ENCODE peak calls at places on chromosomes 13 and 19, in five cellular contexts. One of them, this sample, is unnamed.
A peak's percentile ranks its signal among the peaks of the same experiment; 100 is the strongest.

GRCh38 chr19:53644061-53644816 is 12.4 kb downstream of the DPRX start:
- DNase-seq in tibial nerve: no peak
- DNase-seq in body of pancreas: no peak
- DNase-seq in right cardiac atrium: no peak
- DNase-seq in neuronal stem cell: no peak
- DNase-seq in this sample: no peak

GRCh38 chr19:39202998-39203355 is 1.1 kb downstream of the SYCN start:
- DNase-seq in neuronal stem cell: no peak
- DNase-seq in tibial nerve: no peak
- DNase-seq in right cardiac atrium: no peak
- DNase-seq in body of pancreas: peak; percentile 20
- DNase-seq in this sample: no peak

GRCh38 chr19:21604351-21604926 is 99.0 kb downstream of the ZNF429 start:
- DNase-seq in neuronal stem cell: no peak
- DNase-seq in tibial nerve: no peak
- DNase-seq in right cardiac atrium: no peak
- DNase-seq in body of pancreas: no peak
- DNase-seq in this sample: no peak

GRCh38 chr13:35723820-35724219 is 247.3 kb upstream of the MAB21L1 start:
- DNase-seq in right cardiac atrium: peak; percentile 51
- DNase-seq in neuronal stem cell: no peak
- DNase-seq in body of pancreas: no peak
- DNase-seq in tibial nerve: no peak
- DNase-seq in this sample: no peak

GRCh38 chr19:49473868-49474544 is at the start of gene FLT3LG:
- DNase-seq in tibial nerve: peak; percentile 50
- DNase-seq in right cardiac atrium: peak; percentile 77
- DNase-seq in body of pancreas: peak; percentile 67
- DNase-seq in neuronal stem cell: no peak
- DNase-seq in this sample: peak; percentile 90

GRCh38 chr13:27792393-27793218 is at the start of gene GSX1:
- DNase-seq in neuronal stem cell: peak; percentile 85
- DNase-seq in body of pancreas: peak; percentile 77
- DNase-seq in right cardiac atrium: peak; percentile 62
- DNase-seq in tibial nerve: peak; percentile 19
- DNase-seq in this sample: peak; percentile 70

GRCh38 chr13:98802999-98803666 is 50.7 kb upstream of the SLC15A1 start:
- DNase-seq in body of pancreas: no peak
- DNase-seq in neuronal stem cell: no peak
- DNase-seq in right cardiac atrium: no peak
- DNase-seq in tibial nerve: no peak
- DNase-seq in this sample: no peak

GRCh38 chr19:13537454-13537853 is 31.2 kb upstream of the CACNA1A start:
- DNase-seq in right cardiac atrium: no peak
- DNase-seq in body of pancreas: peak; percentile 16
- DNase-seq in tibial nerve: no peak
- DNase-seq in neuronal stem cell: no peak
- DNase-seq in this sample: no peak

GRCh38 chr19:1068111-1069001 is 1.4 kb downstream of the ARHGAP45 start:
- DNase-seq in body of pancreas: no peak
- DNase-seq in right cardiac atrium: peak; percentile 51
- DNase-seq in neuronal stem cell: no peak
- DNase-seq in tibial nerve: no peak
- DNase-seq in this sample: peak; percentile 51

GRCh38 chr19:52190679-52191293 is 934 bp downstream of the PPP2R1A start:
- DNase-seq in neuronal stem cell: peak; percentile 27
- DNase-seq in body of pancreas: no peak
- DNase-seq in right cardiac atrium: peak; percentile 58
- DNase-seq in tibial nerve: no peak
- DNase-seq in this sample: peak; percentile 67

GRCh38 chr19:38663957-38664502 is 16.6 kb downstream of the ACTN4 start:
- DNase-seq in neuronal stem cell: no peak
- DNase-seq in body of pancreas: peak; percentile 55
- DNase-seq in right cardiac atrium: peak; percentile 52
- DNase-seq in tibial nerve: peak; percentile 45
- DNase-seq in this sample: peak; percentile 81

GRCh38 chr13:51451467-51452390 is 1.1 kb downstream of the INTS6 start:
- DNase-seq in right cardiac atrium: peak; percentile 88
- DNase-seq in tibial nerve: peak; percentile 62
- DNase-seq in body of pancreas: peak; percentile 85
- DNase-seq in neuronal stem cell: peak; percentile 70
- DNase-seq in this sample: peak; percentile 93

GRCh38 chr19:17243340-17243853 is 2.3 kb downstream of the NR2F6 start:
- DNase-seq in neuronal stem cell: no peak
- DNase-seq in body of pancreas: peak; percentile 58
- DNase-seq in right cardiac atrium: peak; percentile 33
- DNase-seq in tibial nerve: no peak
- DNase-seq in this sample: no peak

GRCh38 chr19:44689290-44690130 is 9.4 kb upstream of the CEACAM16 start:
- DNase-seq in body of pancreas: peak; percentile 81
- DNase-seq in neuronal stem cell: peak; percentile 75
- DNase-seq in right cardiac atrium: peak; percentile 78
- DNase-seq in tibial nerve: peak; percentile 60
- DNase-seq in this sample: peak; percentile 87

GRCh38 chr13:76667551-76667950 is 218.7 kb downstream of the KCTD12 start:
- DNase-seq in neuronal stem cell: no peak
- DNase-seq in tibial nerve: no peak
- DNase-seq in right cardiac atrium: no peak
- DNase-seq in body of pancreas: no peak
- DNase-seq in this sample: no peak

GRCh38 chr13:31107109-31107508 is 54.6 kb downstream of the HSPH1 start:
- DNase-seq in neuronal stem cell: no peak
- DNase-seq in right cardiac atrium: no peak
- DNase-seq in tibial nerve: no peak
- DNase-seq in body of pancreas: no peak
- DNase-seq in this sample: no peak

GRCh38 chr13:49625392-49626137 is 2.7 kb upstream of the ARL11 start:
- DNase-seq in neuronal stem cell: no peak
- DNase-seq in body of pancreas: peak; percentile 75
- DNase-seq in right cardiac atrium: peak; percentile 68
- DNase-seq in tibial nerve: peak; percentile 28
- DNase-seq in this sample: peak; percentile 49

GRCh38 chr19:45705115-45705514 is 12.6 kb downstream of the QPCTL start:
- DNase-seq in tibial nerve: no peak
- DNase-seq in neuronal stem cell: no peak
- DNase-seq in body of pancreas: no peak
- DNase-seq in right cardiac atrium: no peak
- DNase-seq in this sample: no peak

GRCh38 chr19:15840833-15841232 is 25.4 kb upstream of the OR10H1 start:
- DNase-seq in neuronal stem cell: no peak
- DNase-seq in tibial nerve: no peak
- DNase-seq in body of pancreas: no peak
- DNase-seq in right cardiac atrium: no peak
- DNase-seq in this sample: no peak

GRCh38 chr19:5447700-5448311 is 7.4 kb upstream of the ZNRF4 start:
- DNase-seq in tibial nerve: no peak
- DNase-seq in neuronal stem cell: no peak
- DNase-seq in right cardiac atrium: no peak
- DNase-seq in body of pancreas: no peak
- DNase-seq in this sample: no peak

GRCh38 chr19:6617374-6617773 is 26.4 kb upstream of the CD70 start:
- DNase-seq in neuronal stem cell: no peak
- DNase-seq in right cardiac atrium: no peak
- DNase-seq in body of pancreas: no peak
- DNase-seq in tibial nerve: no peak
- DNase-seq in this sample: no peak

GRCh38 chr13:21826214-21827015 is 155.5 kb downstream of the FGF9 start:
- DNase-seq in body of pancreas: no peak
- DNase-seq in tibial nerve: no peak
- DNase-seq in neuronal stem cell: no peak
- DNase-seq in right cardiac atrium: no peak
- DNase-seq in this sample: no peak

GRCh38 chr19:33394006-33394722 is 20.7 kb downstream of the CEBPG start:
- DNase-seq in tibial nerve: peak; percentile 57
- DNase-seq in right cardiac atrium: peak; percentile 82
- DNase-seq in neuronal stem cell: no peak
- DNase-seq in body of pancreas: peak; percentile 27
- DNase-seq in this sample: no peak

GRCh38 chr19:10421240-10421948 is 1.1 kb downstream of the PDE4A start:
- DNase-seq in right cardiac atrium: no peak
- DNase-seq in tibial nerve: no peak
- DNase-seq in neuronal stem cell: no peak
- DNase-seq in body of pancreas: no peak
- DNase-seq in this sample: no peak
- H3K4me3 ChIP-seq in right cardiac atrium: no peak overlapping the region
- H3K4me3 ChIP-seq in tibial nerve: no peak overlapping the region
- H3K4me3 ChIP-seq in neuronal stem cell: no peak overlapping the region
- H3K4me3 ChIP-seq in body of pancreas: no peak overlapping the region
- H3K4me3 ChIP-seq in this sample: no peak overlapping the region

GRCh38 chr13:78981913-78982312 is 323.0 kb upstream of the OBI1 start:
- DNase-seq in tibial nerve: no peak
- DNase-seq in neuronal stem cell: no peak
- DNase-seq in right cardiac atrium: no peak
- DNase-seq in body of pancreas: no peak
- DNase-seq in this sample: no peak
- H3K9me3 ChIP-seq in tibial nerve: no peaks in the 10 kb centered on the region
- H3K9me3 ChIP-seq in neuronal stem cell: no peaks in the 10 kb centered on the region
- H3K9me3 ChIP-seq in right cardiac atrium: no peaks in the 10 kb centered on the region
- H3K9me3 ChIP-seq in body of pancreas: no peaks in the 10 kb centered on the region
- H3K9me3 ChIP-seq in this sample: no peaks in the 10 kb centered on the region

GRCh38 chr19:22708983-22709382 is 74.9 kb downstream of the ZNF492 start:
- DNase-seq in neuronal stem cell: no peak
- DNase-seq in right cardiac atrium: no peak
- DNase-seq in body of pancreas: no peak
- DNase-seq in tibial nerve: no peak
- DNase-seq in this sample: no peak
- H3K4me3 ChIP-seq in neuronal stem cell: peak overlapping the region; percentile 50
- H3K4me3 ChIP-seq in right cardiac atrium: no peak overlapping the region
- H3K4me3 ChIP-seq in body of pancreas: no peak overlapping the region
- H3K4me3 ChIP-seq in tibial nerve: no peak overlapping the region
- H3K4me3 ChIP-seq in this sample: no peak overlapping the region

GRCh38 chr19:12042893-12043292 is 7.4 kb upstream of the ZNF433 start:
- DNase-seq in tibial nerve: no peak
- DNase-seq in body of pancreas: no peak
- DNase-seq in neuronal stem cell: no peak
- DNase-seq in right cardiac atrium: no peak
- DNase-seq in this sample: no peak
- H3K9me3 ChIP-seq in tibial nerve: peaks cover 36% of the 10 kb centered on the region
- H3K9me3 ChIP-seq in body of pancreas: no peaks in the 10 kb centered on the region
- H3K9me3 ChIP-seq in neuronal stem cell: peaks cover 26% of the 10 kb centered on the region
- H3K9me3 ChIP-seq in right cardiac atrium: peaks cover 2% of the 10 kb centered on the region
- H3K9me3 ChIP-seq in this sample: peaks cover 36% of the 10 kb centered on the region

GRCh38 chr19:40609561-40610395 is 8.6 kb downstream of the LTBP4 start:
- DNase-seq in right cardiac atrium: peak; percentile 91
- DNase-seq in neuronal stem cell: peak; percentile 80
- DNase-seq in body of pancreas: peak; percentile 97
- DNase-seq in tibial nerve: peak; percentile 91
- DNase-seq in this sample: peak; percentile 94
- H3K4me3 ChIP-seq in right cardiac atrium: peak overlapping the region; percentile 11
- H3K4me3 ChIP-seq in neuronal stem cell: peak overlapping the region; percentile 73
- H3K4me3 ChIP-seq in body of pancreas: peak overlapping the region; percentile 23
- H3K4me3 ChIP-seq in tibial nerve: peak overlapping the region; percentile 36
- H3K4me3 ChIP-seq in this sample: peak overlapping the region; percentile 44

GRCh38 chr13:111946214-111946613 is 120.7 kb upstream of the SOX1 start:
- DNase-seq in right cardiac atrium: no peak
- DNase-seq in neuronal stem cell: no peak
- DNase-seq in body of pancreas: no peak
- DNase-seq in tibial nerve: no peak
- DNase-seq in this sample: no peak
- H3K9me3 ChIP-seq in right cardiac atrium: peaks cover 5% of the 10 kb centered on the region
- H3K9me3 ChIP-seq in neuronal stem cell: peaks cover 10% of the 10 kb centered on the region
- H3K9me3 ChIP-seq in body of pancreas: no peaks in the 10 kb centered on the region
- H3K9me3 ChIP-seq in tibial nerve: peaks cover 12% of the 10 kb centered on the region
- H3K9me3 ChIP-seq in this sample: peaks cover 13% of the 10 kb centered on the region

DNA sequence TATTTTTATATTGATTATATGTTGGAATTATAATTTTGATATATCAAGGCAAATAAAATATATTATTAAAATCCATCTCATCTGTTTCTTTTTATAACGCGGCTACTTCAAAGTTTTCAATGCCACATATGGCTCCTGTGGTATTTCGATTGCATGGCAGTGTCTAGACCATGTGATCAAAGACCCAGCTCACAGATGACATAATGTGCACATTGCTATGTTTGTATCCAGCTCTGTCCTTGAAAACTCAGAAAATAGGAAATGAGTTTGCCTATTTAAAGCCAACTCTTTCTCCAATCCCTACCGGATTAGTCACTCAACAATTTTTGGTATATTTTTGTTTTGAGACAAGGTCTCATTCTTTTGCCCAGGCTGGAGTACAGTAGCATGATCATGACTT is 26.2 kb downstream of the TMTC4 start:
- DNase-seq in body of pancreas: no peak
- DNase-seq in tibial nerve: no peak
- DNase-seq in neuronal stem cell: no peak
- DNase-seq in right cardiac atrium: no peak
- DNase-seq in this sample: no peak
- H3K4me3 ChIP-seq in body of pancreas: no peak overlapping the region
- H3K4me3 ChIP-seq in tibial nerve: no peak overlapping the region
- H3K4me3 ChIP-seq in neuronal stem cell: no peak overlapping the region
- H3K4me3 ChIP-seq in right cardiac atrium: no peak overlapping the region
- H3K4me3 ChIP-seq in this sample: no peak overlapping the region